ENCODE peak calls at places on chromosomes 16 and 17, in eight cellular contexts. One of them, this sample, is unnamed. For H4K20me1, the result is how much of the 10 kb centered on the place peaks cover.

GRCh38 chr17:31428111-31428510 is 36.6 kb downstream of the RAB11FIP4 start:
- DNase-seq in fibroblast of lung: no peak
- DNase-seq in mammary epithelial cell: no peak
- DNase-seq in HCT116: no peak
- DNase-seq in GM23338: no peak
- DNase-seq in GM23248: no peak
- DNase-seq in GM12878: no peak
- DNase-seq in PC-3: no peak
- DNase-seq in this sample: no peak

GRCh38 chr16:58409316-58409973 is 17.2 kb downstream of the GINS3 start:
- DNase-seq in GM23248: peak
- DNase-seq in mammary epithelial cell: peak
- DNase-seq in GM23338: no peak
- DNase-seq in fibroblast of lung: peak
- DNase-seq in HCT116: no peak
- DNase-seq in PC-3: peak
- DNase-seq in GM12878: no peak
- DNase-seq in this sample: peak

GRCh38 chr17:33966410-33967063 is 288.5 kb upstream of the CCL2 start:
- DNase-seq in GM23338: no peak
- DNase-seq in mammary epithelial cell: no peak
- DNase-seq in HCT116: no peak
- DNase-seq in GM23248: no peak
- DNase-seq in fibroblast of lung: no peak
- DNase-seq in GM12878: no peak
- DNase-seq in PC-3: no peak
- DNase-seq in this sample: no peak

GRCh38 chr16:68823401-68823800 is 19.9 kb upstream of the TANGO6 start:
- DNase-seq in PC-3: no peak
- DNase-seq in GM23338: peak
- DNase-seq in fibroblast of lung: peak
- DNase-seq in HCT116: no peak
- DNase-seq in mammary epithelial cell: peak
- DNase-seq in GM23248: peak
- DNase-seq in GM12878: no peak
- DNase-seq in this sample: peak

GRCh38 chr17:36511216-36511615 is 23.5 kb downstream of the MYO19 start:
- DNase-seq in fibroblast of lung: no peak
- DNase-seq in GM23248: no peak
- DNase-seq in GM12878: no peak
- DNase-seq in GM23338: no peak
- DNase-seq in PC-3: no peak
- DNase-seq in HCT116: no peak
- DNase-seq in mammary epithelial cell: no peak
- DNase-seq in this sample: no peak

GRCh38 chr17:38735161-38735997 is 5.2 kb downstream of the CISD3 start:
- DNase-seq in GM23248: peak
- DNase-seq in mammary epithelial cell: no peak
- DNase-seq in HCT116: no peak
- DNase-seq in GM23338: peak
- DNase-seq in PC-3: peak
- DNase-seq in fibroblast of lung: no peak
- DNase-seq in GM12878: no peak
- DNase-seq in this sample: no peak

GRCh38 chr17:66777689-66778225 is 57.2 kb upstream of the CACNG5 start:
- DNase-seq in GM12878: no peak
- DNase-seq in fibroblast of lung: peak
- DNase-seq in GM23338: peak
- DNase-seq in GM23248: peak
- DNase-seq in PC-3: no peak
- DNase-seq in mammary epithelial cell: no peak
- DNase-seq in HCT116: no peak
- DNase-seq in this sample: no peak

GRCh38 chr17:82638183-82638773 is 10.0 kb downstream of the WDR45B start:
- DNase-seq in GM23338: no peak
- DNase-seq in GM12878: no peak
- DNase-seq in PC-3: no peak
- DNase-seq in GM23248: no peak
- DNase-seq in HCT116: no peak
- DNase-seq in fibroblast of lung: no peak
- DNase-seq in mammary epithelial cell: no peak
- DNase-seq in this sample: no peak

GRCh38 chr17:83182620-83183063 is 103.2 kb downstream of the METRNL start:
- DNase-seq in mammary epithelial cell: no peak
- DNase-seq in GM23338: no peak
- DNase-seq in HCT116: no peak
- DNase-seq in PC-3: no peak
- DNase-seq in GM23248: peak
- DNase-seq in fibroblast of lung: no peak
- DNase-seq in GM12878: no peak
- DNase-seq in this sample: no peak

GRCh38 chr17:16926591-16927451 is 45.1 kb downstream of the TNFRSF13B start:
- DNase-seq in HCT116: no peak
- DNase-seq in mammary epithelial cell: no peak
- DNase-seq in PC-3: peak
- DNase-seq in GM23338: no peak
- DNase-seq in GM12878: no peak
- DNase-seq in GM23248: no peak
- DNase-seq in fibroblast of lung: no peak
- DNase-seq in this sample: no peak

GRCh38 chr17:65131946-65132345 is 5.2 kb upstream of the RGS9 start:
- DNase-seq in PC-3: peak
- DNase-seq in GM23338: no peak
- DNase-seq in fibroblast of lung: peak
- DNase-seq in GM23248: peak
- DNase-seq in HCT116: no peak
- DNase-seq in mammary epithelial cell: peak
- DNase-seq in GM12878: no peak
- DNase-seq in this sample: no peak

GRCh38 chr16:23288726-23289512 is 13.2 kb upstream of the SCNN1B start:
- DNase-seq in GM23338: no peak
- DNase-seq in GM23248: no peak
- DNase-seq in PC-3: no peak
- DNase-seq in GM12878: no peak
- DNase-seq in fibroblast of lung: no peak
- DNase-seq in mammary epithelial cell: no peak
- DNase-seq in HCT116: no peak
- DNase-seq in this sample: no peak

GRCh38 chr17:55314061-55314783 is 49.5 kb downstream of the HLF start:
- DNase-seq in mammary epithelial cell: no peak
- DNase-seq in GM12878: no peak
- DNase-seq in GM23338: no peak
- DNase-seq in HCT116: no peak
- DNase-seq in GM23248: no peak
- DNase-seq in fibroblast of lung: no peak
- DNase-seq in PC-3: no peak
- DNase-seq in this sample: no peak

GRCh38 chr17:66357037-66357436 is 54.6 kb downstream of the PRKCA start:
- DNase-seq in GM23248: peak
- DNase-seq in GM12878: no peak
- DNase-seq in fibroblast of lung: peak
- DNase-seq in mammary epithelial cell: no peak
- DNase-seq in PC-3: peak
- DNase-seq in HCT116: no peak
- DNase-seq in GM23338: no peak
- DNase-seq in this sample: no peak

GRCh38 chr17:73802314-73802713 is 158.1 kb upstream of the SDK2 start:
- DNase-seq in GM23248: no peak
- DNase-seq in GM12878: no peak
- DNase-seq in mammary epithelial cell: no peak
- DNase-seq in PC-3: peak
- DNase-seq in fibroblast of lung: no peak
- DNase-seq in HCT116: no peak
- DNase-seq in GM23338: no peak
- DNase-seq in this sample: peak

GRCh38 chr17:73806768-73807167 is 162.5 kb upstream of the SDK2 start:
- DNase-seq in HCT116: no peak
- DNase-seq in GM23338: no peak
- DNase-seq in fibroblast of lung: no peak
- DNase-seq in PC-3: no peak
- DNase-seq in GM23248: no peak
- DNase-seq in mammary epithelial cell: no peak
- DNase-seq in GM12878: no peak
- DNase-seq in this sample: no peak

GRCh38 chr17:73801455-73802100 is 157.3 kb upstream of the SDK2 start:
- DNase-seq in fibroblast of lung: no peak
- DNase-seq in mammary epithelial cell: no peak
- DNase-seq in GM23338: no peak
- DNase-seq in HCT116: no peak
- DNase-seq in GM23248: no peak
- DNase-seq in PC-3: no peak
- DNase-seq in GM12878: no peak
- DNase-seq in this sample: no peak

GRCh38 chr17:73802871-73803270 is 158.6 kb upstream of the SDK2 start:
- DNase-seq in GM23248: no peak
- DNase-seq in HCT116: no peak
- DNase-seq in fibroblast of lung: no peak
- DNase-seq in GM23338: no peak
- DNase-seq in GM12878: no peak
- DNase-seq in PC-3: no peak
- DNase-seq in mammary epithelial cell: no peak
- DNase-seq in this sample: no peak

GRCh38 chr17:73803867-73804539 is 159.8 kb upstream of the SDK2 start:
- DNase-seq in GM23248: no peak
- DNase-seq in fibroblast of lung: no peak
- DNase-seq in HCT116: no peak
- DNase-seq in GM12878: no peak
- DNase-seq in PC-3: no peak
- DNase-seq in mammary epithelial cell: no peak
- DNase-seq in GM23338: peak
- DNase-seq in this sample: no peak
- TF ChIP-seq EZH2 in GM23248: no peak
- TF ChIP-seq EZH2 in fibroblast of lung: no peak
- TF ChIP-seq EZH2 in HCT116: no peak
- TF ChIP-seq EZH2 in GM12878: no peak
- TF ChIP-seq EZH2 in PC-3: no peak
- TF ChIP-seq EZH2 in mammary epithelial cell: no peak
- TF ChIP-seq EZH2 in GM23338: no peak
- TF ChIP-seq EZH2 in this sample: no peak

DNA sequence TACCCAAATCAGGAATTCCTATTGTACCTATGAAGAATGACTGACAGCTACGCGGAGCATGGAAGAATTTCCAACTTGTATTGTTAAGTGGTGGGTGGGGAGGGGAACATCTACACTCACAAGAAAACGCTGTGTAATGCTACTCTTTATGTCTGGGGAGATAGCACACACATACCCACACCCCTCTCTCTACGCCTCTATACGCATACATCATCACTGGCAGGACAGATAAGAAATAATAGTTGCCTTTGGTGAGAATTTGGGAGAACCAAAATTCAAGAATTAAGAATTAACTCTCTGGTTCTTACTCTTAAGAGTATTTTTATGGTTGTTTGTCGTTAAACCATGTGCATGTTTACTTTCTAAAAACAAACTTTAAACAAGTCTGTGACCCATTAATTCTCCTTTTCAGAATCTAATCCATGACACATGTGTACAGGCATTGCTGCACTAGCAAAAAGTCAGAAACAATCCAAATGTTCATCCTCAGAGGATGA is 33.9 kb downstream of the CREBBP start:
- DNase-seq in GM23248: no peak
- DNase-seq in GM23338: no peak
- DNase-seq in PC-3: no peak
- DNase-seq in fibroblast of lung: no peak
- DNase-seq in GM12878: no peak
- DNase-seq in mammary epithelial cell: no peak
- DNase-seq in HCT116: no peak
- DNase-seq in this sample: no peak
- H4K20me1 ChIP-seq in GM23248: under half
- H4K20me1 ChIP-seq in GM23338: half or more
- H4K20me1 ChIP-seq in PC-3: under half
- H4K20me1 ChIP-seq in fibroblast of lung: under half
- H4K20me1 ChIP-seq in GM12878: under half
- H4K20me1 ChIP-seq in mammary epithelial cell: under half
- H4K20me1 ChIP-seq in HCT116: under half
- H4K20me1 ChIP-seq in this sample: half or more

GRCh38 chr16:53773881-53774280 is 69.9 kb downstream of the FTO start:
- DNase-seq in mammary epithelial cell: no peak
- DNase-seq in fibroblast of lung: peak
- DNase-seq in GM12878: no peak
- DNase-seq in HCT116: no peak
- DNase-seq in PC-3: no peak
- DNase-seq in GM23248: peak
- DNase-seq in GM23338: no peak
- DNase-seq in this sample: no peak
- H3K4me3 ChIP-seq in mammary epithelial cell: no peak
- H3K4me3 ChIP-seq in fibroblast of lung: no peak
- H3K4me3 ChIP-seq in GM12878: no peak
- H3K4me3 ChIP-seq in HCT116: no peak
- H3K4me3 ChIP-seq in PC-3: no peak
- H3K4me3 ChIP-seq in GM23248: peak
- H3K4me3 ChIP-seq in GM23338: no peak
- H3K4me3 ChIP-seq in this sample: no peak

DNA sequence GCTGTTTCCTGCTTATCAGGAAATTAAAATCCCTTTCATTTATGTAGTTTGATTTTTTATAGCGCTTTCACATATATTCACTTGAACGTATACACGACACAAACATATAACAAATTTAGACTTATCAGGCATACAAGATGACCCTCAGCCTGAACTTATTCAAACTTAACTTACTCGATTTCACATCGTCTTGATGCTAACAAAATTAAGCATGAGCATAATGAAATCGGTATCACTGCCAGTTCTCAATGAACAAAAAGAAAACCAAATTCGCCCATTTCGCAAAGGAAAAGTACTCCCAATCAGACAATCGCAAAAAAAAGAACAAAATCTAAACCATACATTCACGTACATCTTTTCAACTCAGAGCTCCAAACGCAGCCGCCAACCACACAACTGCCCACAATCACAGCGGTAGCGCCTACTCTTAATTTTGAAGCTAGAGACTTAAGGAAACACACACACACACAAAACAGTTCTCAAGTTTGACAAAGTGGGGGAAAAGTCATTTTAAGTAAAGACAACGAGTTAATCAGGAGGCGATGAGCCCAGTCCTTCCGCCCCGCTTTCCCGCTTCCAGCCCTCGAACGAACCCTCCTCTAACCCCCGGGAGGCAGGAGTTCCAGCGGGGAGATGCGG is 1.0 kb downstream of the GJC1 start:
- DNase-seq in fibroblast of lung: peak
- DNase-seq in GM12878: no peak
- DNase-seq in PC-3: peak
- DNase-seq in GM23248: no peak
- DNase-seq in HCT116: no peak
- DNase-seq in mammary epithelial cell: peak
- DNase-seq in GM23338: no peak
- DNase-seq in this sample: no peak
- TF ChIP-seq EZH2 in fibroblast of lung: no peak
- TF ChIP-seq EZH2 in GM12878: peak
- TF ChIP-seq EZH2 in PC-3: no peak
- TF ChIP-seq EZH2 in GM23248: no peak
- TF ChIP-seq EZH2 in HCT116: no peak
- TF ChIP-seq EZH2 in mammary epithelial cell: no peak
- TF ChIP-seq EZH2 in GM23338: no peak
- TF ChIP-seq EZH2 in this sample: no peak

GRCh38 chr16:551210-551609 is 9.0 kb upstream of the PRR35 start:
- DNase-seq in GM12878: no peak
- DNase-seq in fibroblast of lung: no peak
- DNase-seq in GM23338: no peak
- DNase-seq in HCT116: no peak
- DNase-seq in GM23248: no peak
- DNase-seq in PC-3: no peak
- DNase-seq in mammary epithelial cell: no peak
- DNase-seq in this sample: no peak
- H4K20me1 ChIP-seq in GM12878: under half
- H4K20me1 ChIP-seq in fibroblast of lung: under half
- H4K20me1 ChIP-seq in GM23338: under half
- H4K20me1 ChIP-seq in HCT116: under half
- H4K20me1 ChIP-seq in GM23248: under half
- H4K20me1 ChIP-seq in PC-3: under half
- H4K20me1 ChIP-seq in mammary epithelial cell: under half
- H4K20me1 ChIP-seq in this sample: under half

This sample was measured in PC-9.